ENCODE peak calls at places on chromosomes 5 and 9, in five cellular contexts. One of them, this sample, is unnamed.

GRCh38 chr5:103211858-103212500 is 46.6 kb upstream of the MACIR start:
- DNase-seq in HCT116: no peak
- DNase-seq in K562: no peak
- DNase-seq in SK-N-SH: no peak
- DNase-seq in HepG2: no peak
- DNase-seq in this sample: no peak

GRCh38 chr9:83511051-83511450 is 27.1 kb downstream of the FRMD3 start:
- DNase-seq in HCT116: no peak
- DNase-seq in K562: no peak
- DNase-seq in SK-N-SH: no peak
- DNase-seq in HepG2: no peak
- DNase-seq in this sample: peak

GRCh38 chr5:135243194-135244191 is 155.5 kb downstream of the MACROH2A1 start:
- DNase-seq in HCT116: no peak
- DNase-seq in K562: no peak
- DNase-seq in SK-N-SH: peak
- DNase-seq in HepG2: peak
- DNase-seq in this sample: no peak

GRCh38 chr9:19405771-19406170 is 3.0 kb upstream of the ACER2 start:
- DNase-seq in HCT116: no peak
- DNase-seq in K562: no peak
- DNase-seq in SK-N-SH: no peak
- DNase-seq in HepG2: no peak
- DNase-seq in this sample: no peak

GRCh38 chr5:139839416-139839815 is 43.8 kb downstream of the PSD2 start:
- DNase-seq in HCT116: no peak
- DNase-seq in K562: no peak
- DNase-seq in SK-N-SH: no peak
- DNase-seq in HepG2: no peak
- DNase-seq in this sample: no peak

GRCh38 chr9:13728121-13728520 is 448.6 kb upstream of the MPDZ start:
- DNase-seq in HCT116: no peak
- DNase-seq in K562: no peak
- DNase-seq in SK-N-SH: no peak
- DNase-seq in HepG2: no peak
- DNase-seq in this sample: no peak

GRCh38 chr5:30100929-30101328 is 1092.6 kb upstream of the CDH6 start:
- DNase-seq in HCT116: no peak
- DNase-seq in K562: no peak
- DNase-seq in SK-N-SH: no peak
- DNase-seq in HepG2: no peak
- DNase-seq in this sample: no peak

GRCh38 chr9:31807574-31808256 is 576.7 kb upstream of the ACO1 start:
- DNase-seq in HCT116: peak
- DNase-seq in K562: peak
- DNase-seq in SK-N-SH: no peak
- DNase-seq in HepG2: peak
- DNase-seq in this sample: no peak

GRCh38 chr5:79025054-79025465 is 40.0 kb upstream of the ARSB start:
- DNase-seq in HCT116: peak
- DNase-seq in K562: peak
- DNase-seq in SK-N-SH: peak
- DNase-seq in HepG2: peak
- DNase-seq in this sample: no peak

GRCh38 chr9:69949396-69949795 is 94.3 kb upstream of the MAMDC2 start:
- DNase-seq in HCT116: no peak
- DNase-seq in K562: no peak
- DNase-seq in SK-N-SH: no peak
- DNase-seq in HepG2: no peak
- DNase-seq in this sample: no peak

GRCh38 chr5:14217587-14217986 is 74.4 kb downstream of the TRIO start:
- DNase-seq in HCT116: no peak
- DNase-seq in K562: no peak
- DNase-seq in SK-N-SH: no peak
- DNase-seq in HepG2: no peak
- DNase-seq in this sample: no peak

GRCh38 chr5:25357605-25358004 is 712.8 kb upstream of the CDH10 start:
- DNase-seq in HCT116: no peak
- DNase-seq in K562: no peak
- DNase-seq in SK-N-SH: no peak
- DNase-seq in HepG2: no peak
- DNase-seq in this sample: no peak

GRCh38 chr5:25362799-25363198 is 718.0 kb upstream of the CDH10 start:
- DNase-seq in HCT116: no peak
- DNase-seq in K562: no peak
- DNase-seq in SK-N-SH: no peak
- DNase-seq in HepG2: no peak
- DNase-seq in this sample: no peak

GRCh38 chr5:25358919-25359318 is 714.1 kb upstream of the CDH10 start:
- DNase-seq in HCT116: no peak
- DNase-seq in K562: no peak
- DNase-seq in SK-N-SH: no peak
- DNase-seq in HepG2: no peak
- DNase-seq in this sample: no peak
- TF ChIP-seq ZBTB33 in HCT116: no peak
- TF ChIP-seq ZBTB33 in K562: no peak
- TF ChIP-seq ZBTB33 in SK-N-SH: no peak
- TF ChIP-seq ZBTB33 in HepG2: no peak
- TF ChIP-seq ZBTB33 in this sample: no peak

GRCh38 chr9:16960084-16960483 is 89.6 kb upstream of the BNC2 start:
- DNase-seq in HCT116: no peak
- DNase-seq in K562: no peak
- DNase-seq in SK-N-SH: no peak
- DNase-seq in HepG2: no peak
- DNase-seq in this sample: no peak

GRCh38 chr9:16964228-16964627 is 93.8 kb upstream of the BNC2 start:
- DNase-seq in HCT116: peak
- DNase-seq in K562: no peak
- DNase-seq in SK-N-SH: no peak
- DNase-seq in HepG2: no peak
- DNase-seq in this sample: no peak
- TF ChIP-seq ZBTB33 in HCT116: no peak
- TF ChIP-seq ZBTB33 in K562: no peak
- TF ChIP-seq ZBTB33 in SK-N-SH: no peak
- TF ChIP-seq ZBTB33 in HepG2: no peak
- TF ChIP-seq ZBTB33 in this sample: no peak

GRCh38 chr5:81721049-81721448 is 29.8 kb downstream of the SSBP2 start:
- DNase-seq in HCT116: no peak
- DNase-seq in K562: no peak
- DNase-seq in SK-N-SH: no peak
- DNase-seq in HepG2: no peak
- DNase-seq in this sample: no peak

GRCh38 chr5:81719743-81720142 is 31.2 kb downstream of the SSBP2 start:
- DNase-seq in HCT116: no peak
- DNase-seq in K562: no peak
- DNase-seq in SK-N-SH: no peak
- DNase-seq in HepG2: no peak
- DNase-seq in this sample: no peak

GRCh38 chr5:81717815-81718214 is 33.1 kb downstream of the SSBP2 start:
- DNase-seq in HCT116: no peak
- DNase-seq in K562: no peak
- DNase-seq in SK-N-SH: no peak
- DNase-seq in HepG2: no peak
- DNase-seq in this sample: no peak

GRCh38 chr5:81717221-81717620 is 33.7 kb downstream of the SSBP2 start:
- DNase-seq in HCT116: no peak
- DNase-seq in K562: no peak
- DNase-seq in SK-N-SH: no peak
- DNase-seq in HepG2: no peak
- DNase-seq in this sample: no peak

GRCh38 chr5:81718300-81718699 is 32.6 kb downstream of the SSBP2 start:
- DNase-seq in HCT116: no peak
- DNase-seq in K562: peak
- DNase-seq in SK-N-SH: no peak
- DNase-seq in HepG2: no peak
- DNase-seq in this sample: no peak
- TF ChIP-seq ZBTB33 in HCT116: no peak
- TF ChIP-seq ZBTB33 in K562: no peak
- TF ChIP-seq ZBTB33 in SK-N-SH: no peak
- TF ChIP-seq ZBTB33 in HepG2: no peak
- TF ChIP-seq ZBTB33 in this sample: no peak

GRCh38 chr9:96494215-96494800 is 44.3 kb downstream of the HABP4 start:
- DNase-seq in HCT116: no peak
- DNase-seq in K562: no peak
- DNase-seq in SK-N-SH: no peak
- DNase-seq in HepG2: no peak
- DNase-seq in this sample: no peak
- TF ChIP-seq ZBTB33 in HCT116: no peak
- TF ChIP-seq ZBTB33 in K562: no peak
- TF ChIP-seq ZBTB33 in SK-N-SH: no peak
- TF ChIP-seq ZBTB33 in HepG2: no peak
- TF ChIP-seq ZBTB33 in this sample: no peak